ENCODE peak calls at places on chromosomes 4 and X, in five cellular contexts. M is endothelial cell, D is GM06990, Q is HS-5, A is fibroblast of mammary gland. F is an unnamed sample.

GRCh38 chrX:22365460-22365859 is 92.7 kb downstream of the CBLL2 start:
- DNase-seq in M (no peak), Q (peak), A (peak), D (no peak), F (peak)

GRCh38 chr4:80112236-80112635 is 39.2 kb upstream of the ANTXR2 start:
- DNase-seq in Q (no peak), D (no peak), M (no peak), A (peak), F (no peak)

GRCh38 chrX:132041016-132041415 is 17.9 kb downstream of the STK26 start:
- DNase-seq in A (peak), D (no peak), M (no peak), Q (no peak), F (no peak)

GRCh38 chr4:117692538-117692937 is 341.7 kb upstream of the NDST3 start:
- DNase-seq in D (no peak), A (no peak), Q (no peak), M (no peak), F (no peak)

GRCh38 chrX:14065800-14066199 is 36.1 kb upstream of the GEMIN8 start:
- DNase-seq in A (no peak), D (no peak), Q (no peak), M (no peak), F (no peak)

GRCh38 chr4:113952452-113953029 is 26.9 kb downstream of the ARSJ start:
- DNase-seq in A (peak), M (peak), Q (no peak), D (peak), F (no peak)

GRCh38 chr4:159018062-159018629 is 84.7 kb upstream of the RAPGEF2 start:
- DNase-seq in D (peak), A (peak), M (no peak), Q (no peak), F (no peak)

GRCh38 chr4:11546391-11547160 is 117.9 kb upstream of the HS3ST1 start:
- DNase-seq in D (no peak), Q (no peak), A (no peak), M (no peak), F (no peak)

GRCh38 chrX:70478521-70478920 is 33.9 kb downstream of the DLG3 start:
- DNase-seq in A (peak), Q (no peak), M (no peak), D (no peak), F (no peak)

GRCh38 chrX:37817579-37817978 is 29.8 kb downstream of the DYNLT3 start:
- DNase-seq in M (no peak), Q (no peak), A (no peak), D (no peak), F (no peak)

GRCh38 chrX:9927638-9928037 is 39.5 kb upstream of the CLDN34 start:
- DNase-seq in Q (no peak), A (no peak), M (no peak), D (no peak), F (no peak)

GRCh38 chr4:70637239-70637920 is 8.8 kb downstream of the ENAM start:
- DNase-seq in Q (no peak), D (no peak), M (no peak), A (peak), F (no peak)

GRCh38 chr4:102344520-102344954 is 745 bp downstream of the SLC39A8 start:
- DNase-seq in Q (no peak), A (peak), M (peak), D (peak), F (no peak)

GRCh38 chrX:19593684-19594083 is 78.4 kb upstream of the MAP3K15 start:
- DNase-seq in D (no peak), Q (no peak), M (no peak), A (peak), F (no peak)

GRCh38 chr4:86924805-86925204 is 10.0 kb upstream of the AFF1 start:
- DNase-seq in Q (peak), M (no peak), A (peak), D (no peak), F (no peak)

GRCh38 chrX:6679550-6679949 is 144.6 kb upstream of the VCX3A start:
- DNase-seq in Q (no peak), A (no peak), M (no peak), D (no peak), F (no peak)

GRCh38 chr4:107888237-107888636 is 43.1 kb upstream of the CYP2U1 start:
- DNase-seq in A (peak), Q (no peak), M (no peak), D (no peak), F (no peak)

GRCh38 chr4:143083811-143084472 is 100.8 kb upstream of the USP38 start:
- DNase-seq in A (no peak), Q (no peak), M (no peak), D (no peak), F (no peak)

GRCh38 chr4:171985129-171985528 is 171.9 kb downstream of the GALNTL6 start:
- DNase-seq in A (peak), M (no peak), Q (no peak), D (no peak), F (no peak)

GRCh38 chr4:142272452-142272851 is 573.6 kb downstream of the INPP4B start:
- DNase-seq in Q (no peak), D (no peak), M (no peak), A (no peak), F (no peak)

GRCh38 chr4:6991771-6992557 is 51.2 kb upstream of the TADA2B start:
- DNase-seq in D (no peak), Q (peak), M (no peak), A (peak), F (peak)

GRCh38 chr4:8391972-8392371 is 48.6 kb downstream of the ACOX3 start:
- DNase-seq in A (peak), D (peak), Q (peak), M (no peak), F (peak)

GRCh38 chr4:138448169-138448568 is 206.0 kb upstream of the SLC7A11 start:
- DNase-seq in M (no peak), A (peak), Q (peak), D (no peak), F (no peak)

GRCh38 chr4:161919442-161920220 is 244.2 kb downstream of the FSTL5 start:
- DNase-seq in D (no peak), Q (no peak), A (no peak), M (no peak), F (no peak)

GRCh38 chrX:83169683-83170082 is 338.4 kb upstream of the POU3F4 start:
- DNase-seq in D (no peak), M (no peak), A (no peak), Q (no peak), F (no peak)

GRCh38 chrX:96480081-96480480 is 204.6 kb upstream of the DIAPH2 start:
- DNase-seq in D (no peak), Q (peak), A (peak), M (no peak), F (no peak)

GRCh38 chrX:29299689-29300088 is 712.4 kb downstream of the IL1RAPL1 start:
- DNase-seq in M (no peak), A (peak), Q (no peak), D (no peak), F (peak)

GRCh38 chr4:136810626-136811025 is 721.7 kb downstream of the PCDH18 start:
- DNase-seq in M (no peak), A (no peak), Q (no peak), D (no peak), F (no peak)

GRCh38 chrX:140503714-140504351 is 1.0 kb downstream of the SOX3 start:
- DNase-seq in Q (no peak), A (no peak), D (no peak), M (no peak), F (no peak)

GRCh38 chr4:126405369-126405982 is 1090.7 kb downstream of the FAT4 start:
- DNase-seq in M (no peak), D (no peak), Q (no peak), A (peak), F (no peak)

GRCh38 chr4:5708829-5709680 is 696 bp upstream of the EVC2 start:
- DNase-seq in M (peak), A (no peak), Q (no peak), D (no peak), F (no peak)

GRCh38 chr4:55077577-55077976 is 47.8 kb downstream of the KDR start:
- DNase-seq in Q (no peak), M (no peak), A (no peak), D (no peak), F (no peak)

GRCh38 chr4:87430038-87430437 is 7.7 kb downstream of the NUDT9 start:
- DNase-seq in M (no peak), Q (no peak), A (no peak), D (no peak), F (no peak)

GRCh38 chrX:47498411-47498810 is 15.4 kb upstream of the ZNF41 start:
- DNase-seq in M (no peak), A (no peak), D (no peak), Q (no peak), F (no peak)

GRCh38 chrX:130680164-130681035 is 222.6 kb downstream of the ENOX2 start:
- DNase-seq in M (no peak), D (no peak), A (peak), Q (no peak), F (no peak)

GRCh38 chr4:98496446-98496845 is 162.0 kb downstream of the TSPAN5 start:
- DNase-seq in A (no peak), M (no peak), D (no peak), Q (no peak), F (no peak)

F was measured in epithelial cell of prostate.